ENCODE peak calls at places on chromosomes 1 and 21, in four cellular contexts. One of them, this sample, is unnamed.
A peak's percentile ranks its signal among the peaks of the same experiment; 100 is the strongest.

GRCh38 chr1:94411217-94411616 is 7.0 kb upstream of the ABCD3 start:
- DNase-seq in NCI-H524: no peak
- DNase-seq in NCI-H2029: no peak
- DNase-seq in effector memory CD4-positive, alpha-beta T cell: no peak
- DNase-seq in this sample: no peak

GRCh38 chr1:41515131-41515678 is 30.7 kb upstream of the EDN2 start:
- DNase-seq in NCI-H524: no peak
- DNase-seq in NCI-H2029: peak; percentile 55
- DNase-seq in effector memory CD4-positive, alpha-beta T cell: no peak
- DNase-seq in this sample: peak; percentile 48

GRCh38 chr1:19477284-19478240 is 7.8 kb downstream of the CAPZB start:
- DNase-seq in NCI-H524: no peak
- DNase-seq in NCI-H2029: no peak
- DNase-seq in effector memory CD4-positive, alpha-beta T cell: no peak
- DNase-seq in this sample: no peak

GRCh38 chr1:119779869-119780356 is 11.2 kb upstream of the HMGCS2 start:
- DNase-seq in NCI-H524: no peak
- DNase-seq in NCI-H2029: peak; percentile 90
- DNase-seq in effector memory CD4-positive, alpha-beta T cell: no peak
- DNase-seq in this sample: peak; percentile 100

GRCh38 chr1:222098382-222098781 is 356.5 kb upstream of the DUSP10 start:
- DNase-seq in NCI-H524: no peak
- DNase-seq in NCI-H2029: no peak
- DNase-seq in effector memory CD4-positive, alpha-beta T cell: no peak
- DNase-seq in this sample: no peak

GRCh38 chr1:155888481-155888880 is 22.7 kb downstream of the RIT1 start:
- DNase-seq in NCI-H524: no peak
- DNase-seq in NCI-H2029: no peak
- DNase-seq in effector memory CD4-positive, alpha-beta T cell: no peak
- DNase-seq in this sample: no peak

GRCh38 chr1:89938171-89939055 is 56.5 kb upstream of the ZNF326 start:
- DNase-seq in NCI-H524: no peak
- DNase-seq in NCI-H2029: no peak
- DNase-seq in effector memory CD4-positive, alpha-beta T cell: no peak
- DNase-seq in this sample: no peak

GRCh38 chr1:54540891-54541290 is 7.1 kb upstream of the ACOT11 start:
- DNase-seq in NCI-H524: no peak
- DNase-seq in NCI-H2029: no peak
- DNase-seq in effector memory CD4-positive, alpha-beta T cell: no peak
- DNase-seq in this sample: no peak

GRCh38 chr1:178491721-178492120 is 5.0 kb downstream of the CLEC20A start:
- DNase-seq in NCI-H524: no peak
- DNase-seq in NCI-H2029: no peak
- DNase-seq in effector memory CD4-positive, alpha-beta T cell: no peak
- DNase-seq in this sample: no peak

GRCh38 chr1:98940680-98941079 is 64.0 kb downstream of the PLPPR5 start:
- DNase-seq in NCI-H524: no peak
- DNase-seq in NCI-H2029: no peak
- DNase-seq in effector memory CD4-positive, alpha-beta T cell: no peak
- DNase-seq in this sample: no peak

GRCh38 chr1:11342677-11343076 is 69.7 kb downstream of the UBIAD1 start:
- DNase-seq in NCI-H524: peak; percentile 93
- DNase-seq in NCI-H2029: peak; percentile 16
- DNase-seq in effector memory CD4-positive, alpha-beta T cell: no peak
- DNase-seq in this sample: no peak

GRCh38 chr1:234913771-234914170 is 214.9 kb downstream of the TOMM20 start:
- DNase-seq in NCI-H524: no peak
- DNase-seq in NCI-H2029: no peak
- DNase-seq in effector memory CD4-positive, alpha-beta T cell: no peak
- DNase-seq in this sample: no peak

GRCh38 chr1:201503397-201504176 is 3.3 kb downstream of the CSRP1 start:
- DNase-seq in NCI-H524: no peak
- DNase-seq in NCI-H2029: peak; percentile 21
- DNase-seq in effector memory CD4-positive, alpha-beta T cell: no peak
- DNase-seq in this sample: no peak

GRCh38 chr1:116485976-116486375 is 84.8 kb downstream of the CD58 start:
- DNase-seq in NCI-H524: no peak
- DNase-seq in NCI-H2029: no peak
- DNase-seq in effector memory CD4-positive, alpha-beta T cell: no peak
- DNase-seq in this sample: no peak

GRCh38 chr1:40857737-40858136 is 4.4 kb downstream of the CITED4 start:
- DNase-seq in NCI-H524: peak; percentile 95
- DNase-seq in NCI-H2029: peak; percentile 84
- DNase-seq in effector memory CD4-positive, alpha-beta T cell: no peak
- DNase-seq in this sample: no peak

GRCh38 chr1:41412748-41413147 is 51.5 kb downstream of the FOXO6 start:
- DNase-seq in NCI-H524: no peak
- DNase-seq in NCI-H2029: no peak
- DNase-seq in effector memory CD4-positive, alpha-beta T cell: no peak
- DNase-seq in this sample: no peak

GRCh38 chr1:29672955-29673507 is 436.7 kb downstream of the PTPRU start:
- DNase-seq in NCI-H524: no peak
- DNase-seq in NCI-H2029: no peak
- DNase-seq in effector memory CD4-positive, alpha-beta T cell: no peak
- DNase-seq in this sample: no peak

GRCh38 chr1:29601021-29601420 is 364.7 kb downstream of the PTPRU start:
- DNase-seq in NCI-H524: no peak
- DNase-seq in NCI-H2029: no peak
- DNase-seq in effector memory CD4-positive, alpha-beta T cell: no peak
- DNase-seq in this sample: no peak

GRCh38 chr1:16266411-16267118 is 29.6 kb upstream of the CPLANE2 start:
- DNase-seq in NCI-H524: no peak
- DNase-seq in NCI-H2029: no peak
- DNase-seq in effector memory CD4-positive, alpha-beta T cell: no peak
- DNase-seq in this sample: no peak

GRCh38 chr1:26993237-26994019 is at the start of gene TRNP1:
- DNase-seq in NCI-H524: peak; percentile 63
- DNase-seq in NCI-H2029: peak; percentile 42
- DNase-seq in effector memory CD4-positive, alpha-beta T cell: peak; percentile 60
- DNase-seq in this sample: no peak

GRCh38 chr1:64675718-64676345 is 69.0 kb upstream of the RAVER2 start:
- DNase-seq in NCI-H524: no peak
- DNase-seq in NCI-H2029: no peak
- DNase-seq in effector memory CD4-positive, alpha-beta T cell: no peak
- DNase-seq in this sample: no peak

GRCh38 chr21:34336245-34336644 is 27.6 kb upstream of the KCNE2 start:
- DNase-seq in NCI-H524: no peak
- DNase-seq in NCI-H2029: no peak
- DNase-seq in effector memory CD4-positive, alpha-beta T cell: no peak
- DNase-seq in this sample: no peak

GRCh38 chr1:247281001-247281574 is 25.2 kb downstream of the VN1R5 start:
- DNase-seq in NCI-H524: no peak
- DNase-seq in NCI-H2029: no peak
- DNase-seq in effector memory CD4-positive, alpha-beta T cell: no peak
- DNase-seq in this sample: no peak

This sample was measured in LNCaP clone FGC.